ENCODE peak calls at places on chromosomes 16 and 17, in eight cellular contexts. I is colonic mucosa; P is A549; N is AG04450; A is CD4-positive, CD25-positive, alpha-beta regulatory T cell; B is uterus; U is CD8-positive, alpha-beta memory T cell; T is thyroid gland. E is an unnamed sample.

GRCh38 chr17:5595831-5596230 is 11.5 kb upstream of the NLRP1 start:
- DNase-seq in I (no peak), N (no peak), U (no peak), B (no peak), T (no peak), A (no peak), P (no peak), E (no peak)

GRCh38 chr16:7624871-7625766 is 292.5 kb downstream of the RBFOX1 start:
- DNase-seq in T (no peak), B (no peak), P (no peak), I (no peak), A (no peak), N (no peak), U (no peak), E (no peak)

GRCh38 chr16:83870830-83871229 is 28.1 kb upstream of the MLYCD start:
- DNase-seq in B (no peak), U (no peak), T (no peak), P (no peak), I (no peak), N (no peak), A (no peak), E (no peak)

GRCh38 chr16:54325616-54326265 is 39.2 kb upstream of the IRX3 start:
- DNase-seq in I (no peak), N (no peak), T (no peak), B (no peak), U (no peak), A (no peak), P (no peak), E (no peak)

GRCh38 chr17:81641825-81642489 is 5.0 kb downstream of the TSPAN10 start:
- DNase-seq in A (no peak), N (peak), U (no peak), P (peak), B (no peak), I (no peak), T (no peak), E (no peak)

GRCh38 chr16:2775765-2776499 is 1.1 kb downstream of the ELOB start:
- DNase-seq in A (no peak), N (no peak), T (no peak), U (peak), I (no peak), P (no peak), B (no peak), E (no peak)

GRCh38 chr16:11639925-11640899 is 28.0 kb upstream of the SNN start:
- DNase-seq in N (peak), A (no peak), B (peak), U (no peak), P (peak), T (peak), I (peak), E (peak)

GRCh38 chr17:66711936-66712335 is 123.0 kb upstream of the CACNG5 start:
- DNase-seq in T (peak), U (no peak), A (no peak), B (no peak), I (peak), N (no peak), P (peak), E (no peak)

GRCh38 chr17:57649731-57650484 is 95.2 kb downstream of the CCDC182 start:
- DNase-seq in A (no peak), P (peak), T (no peak), N (no peak), I (no peak), B (no peak), U (no peak), E (no peak)

GRCh38 chr16:78571880-78572279 is 472.4 kb downstream of the WWOX start:
- DNase-seq in A (no peak), P (no peak), U (no peak), I (no peak), B (no peak), N (no peak), T (no peak), E (no peak)

GRCh38 chr17:2693561-2694380 is 17.8 kb downstream of the CLUH start:
- DNase-seq in P (no peak), T (no peak), U (no peak), N (no peak), B (peak), I (peak), A (no peak), E (no peak)

GRCh38 chr17:82200743-82201497 is 11.7 kb downstream of the CCDC57 start:
- DNase-seq in N (no peak), U (peak), B (no peak), I (no peak), P (no peak), A (peak), T (peak), E (no peak)

GRCh38 chr17:50564916-50565315 is 4.4 kb downstream of the CACNA1G start:
- DNase-seq in T (peak), I (peak), B (peak), U (no peak), A (no peak), P (peak), N (no peak), E (no peak)

GRCh38 chr17:31096106-31096436 is 1.3 kb downstream of the NF1 start:
- DNase-seq in I (no peak), U (no peak), T (no peak), A (no peak), P (no peak), N (no peak), B (no peak), E (no peak)

GRCh38 chr16:77833906-77834599 is 45.7 kb downstream of the VAT1L start:
- DNase-seq in A (no peak), N (peak), P (no peak), U (no peak), T (no peak), I (no peak), B (no peak), E (peak)

GRCh38 chr17:45680360-45680759 is 103.8 kb upstream of the CRHR1 start:
- DNase-seq in T (no peak), A (no peak), B (no peak), N (no peak), U (no peak), P (no peak), I (no peak), E (no peak)

GRCh38 chr17:49252148-49252682 is 21.6 kb upstream of the PHOSPHO1 start:
- DNase-seq in B (no peak), I (peak), U (no peak), A (no peak), N (no peak), P (peak), T (no peak), E (no peak)

GRCh38 chr17:63939884-63940283 is 7.8 kb upstream of the CD79B start:
- DNase-seq in P (no peak), B (no peak), I (no peak), N (no peak), T (no peak), A (no peak), U (no peak), E (no peak)
- H3K27ac ChIP-seq in P (no peak), B (no peak), I (no peak), N (no peak), T (peak), A (no peak), U (no peak), E (no peak)

GRCh38 chr17:29592850-29593545 is at the start of gene ANKRD13B:
- DNase-seq in N (no peak), A (no peak), I (peak), P (peak), T (peak), B (peak), U (no peak), E (no peak)

GRCh38 chr17:29589524-29590260 is at the start of gene GIT1:
- DNase-seq in B (peak), N (no peak), U (peak), I (peak), A (peak), T (peak), P (peak), E (no peak)

GRCh38 chr17:29590261-29590978 is 972 bp upstream of the GIT1 start:
- DNase-seq in I (no peak), T (no peak), B (peak), N (no peak), U (no peak), A (no peak), P (peak), E (no peak)

GRCh38 chr17:29591737-29592624 is 951 bp upstream of the ANKRD13B start:
- DNase-seq in T (peak), I (peak), U (peak), A (peak), N (no peak), B (peak), P (peak), E (no peak)

DNA sequence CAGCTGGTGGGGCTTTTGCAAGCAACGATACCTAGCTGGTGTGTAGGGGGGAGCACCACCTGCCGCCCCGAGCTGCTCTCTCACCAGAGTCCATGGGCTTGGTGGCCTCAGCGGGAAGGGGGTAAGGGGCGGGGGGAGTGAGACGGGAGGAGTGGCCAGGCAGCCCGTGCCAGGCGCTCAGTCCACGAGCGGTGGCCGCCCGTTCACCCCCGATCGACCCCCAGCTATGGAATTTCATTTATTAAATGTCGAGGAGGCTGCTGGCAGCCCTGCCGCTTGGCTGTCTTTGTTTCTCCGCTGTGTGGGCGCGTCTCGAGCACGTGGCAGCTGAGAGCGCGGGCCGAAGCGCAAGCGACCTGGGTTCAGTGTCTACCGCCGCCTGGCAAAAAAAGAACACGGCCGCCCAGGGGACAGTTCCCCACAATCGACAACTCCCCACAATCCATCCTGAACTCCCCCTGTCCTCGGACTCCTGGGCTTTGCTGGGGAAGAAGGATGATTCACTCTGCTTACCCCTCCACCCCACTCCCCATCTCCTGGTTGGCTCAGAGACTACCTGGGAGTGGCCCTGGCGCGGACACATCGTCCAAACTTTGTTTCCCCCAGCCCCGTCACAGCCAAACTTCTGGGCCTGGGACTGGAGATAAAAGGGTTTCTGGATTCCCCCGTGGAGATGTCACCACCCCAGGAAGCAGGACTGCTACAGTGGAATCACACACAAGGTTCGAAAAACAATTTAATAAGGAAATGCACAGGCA is 1.7 kb upstream of the GIT1 start:
- DNase-seq in N (no peak), I (no peak), T (peak), P (peak), B (peak), A (no peak), U (no peak), E (no peak)
- H3K27ac ChIP-seq in N (peak), I (peak), T (peak), P (peak), B (peak), A (peak), U (no peak), E (peak)

GRCh38 chr17:70072900-70073299 is 2.1 kb upstream of the KCNJ16 start:
- DNase-seq in N (no peak), A (no peak), I (no peak), P (no peak), U (no peak), B (no peak), T (peak), E (no peak)
- H3K27ac ChIP-seq in N (no peak), A (no peak), I (no peak), P (no peak), U (no peak), B (no peak), T (peak), E (no peak)

DNA sequence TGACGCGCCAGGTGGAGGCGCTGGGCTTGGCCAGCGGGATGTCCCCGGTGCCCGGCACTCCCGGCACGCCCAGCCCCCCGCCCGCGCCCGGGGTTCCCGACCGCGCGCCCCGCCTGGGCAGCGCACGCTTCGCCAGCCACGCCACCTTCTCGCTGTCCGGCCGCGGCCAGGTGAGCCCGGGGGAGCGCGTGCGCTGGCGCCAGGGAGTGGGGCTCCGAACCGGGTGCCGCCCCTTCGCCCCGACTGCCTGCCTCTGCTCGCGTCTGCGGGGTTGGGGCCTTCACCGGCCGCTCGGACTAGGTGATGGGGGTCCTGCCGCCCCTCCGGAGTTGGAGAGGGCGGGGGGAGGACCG is 482 bp downstream of the SMTNL2 start:
- DNase-seq in U (no peak), P (no peak), A (no peak), B (no peak), T (no peak), I (no peak), N (no peak), E (no peak)
- H3K27ac ChIP-seq in U (no peak), P (no peak), A (no peak), B (no peak), T (no peak), I (no peak), N (no peak), E (no peak)

GRCh38 chr16:23505180-23505665 is 5.1 kb downstream of the GGA2 start:
- DNase-seq in I (no peak), B (no peak), P (no peak), T (peak), A (no peak), N (no peak), U (no peak), E (no peak)

GRCh38 chr16:23502466-23502865 is 7.8 kb downstream of the GGA2 start:
- DNase-seq in B (no peak), N (no peak), A (no peak), I (no peak), T (no peak), U (no peak), P (no peak), E (no peak)

GRCh38 chr16:23505942-23506605 is 4.2 kb downstream of the GGA2 start:
- DNase-seq in A (no peak), I (no peak), P (no peak), U (no peak), T (no peak), N (no peak), B (no peak), E (no peak)

GRCh38 chr16:23504453-23505179 is 5.7 kb downstream of the GGA2 start:
- DNase-seq in U (peak), A (peak), T (peak), P (peak), B (peak), N (peak), I (peak), E (peak)

DNA sequence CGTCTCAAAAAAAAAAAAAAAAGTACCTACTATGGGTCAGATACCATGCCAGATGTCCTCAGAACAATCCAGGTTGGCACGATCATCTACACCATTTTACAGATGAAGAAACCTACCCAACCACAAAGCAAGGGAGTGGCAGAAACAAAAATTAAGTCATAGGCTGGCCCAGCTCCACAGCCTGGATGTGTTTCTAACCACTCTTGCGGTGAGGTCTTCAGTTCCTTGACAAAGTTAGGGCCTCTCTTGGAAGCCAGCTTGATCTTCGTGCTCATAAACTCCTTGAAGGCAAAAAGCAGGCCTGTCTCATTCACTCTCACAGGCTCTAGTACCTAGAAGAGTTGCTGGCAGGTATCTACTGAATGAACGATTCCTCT is 6.2 kb downstream of the GGA2 start:
- DNase-seq in T (peak), I (no peak), A (no peak), B (peak), U (peak), P (no peak), N (no peak), E (peak)
- H3K27ac ChIP-seq in T (peak), I (no peak), A (no peak), B (peak), U (peak), P (no peak), N (no peak), E (peak)

GRCh38 chr17:20127660-20128413 is 118.7 kb downstream of the SPECC1 start:
- DNase-seq in A (no peak), I (no peak), T (no peak), U (no peak), B (no peak), N (peak), P (peak), E (no peak)

DNA sequence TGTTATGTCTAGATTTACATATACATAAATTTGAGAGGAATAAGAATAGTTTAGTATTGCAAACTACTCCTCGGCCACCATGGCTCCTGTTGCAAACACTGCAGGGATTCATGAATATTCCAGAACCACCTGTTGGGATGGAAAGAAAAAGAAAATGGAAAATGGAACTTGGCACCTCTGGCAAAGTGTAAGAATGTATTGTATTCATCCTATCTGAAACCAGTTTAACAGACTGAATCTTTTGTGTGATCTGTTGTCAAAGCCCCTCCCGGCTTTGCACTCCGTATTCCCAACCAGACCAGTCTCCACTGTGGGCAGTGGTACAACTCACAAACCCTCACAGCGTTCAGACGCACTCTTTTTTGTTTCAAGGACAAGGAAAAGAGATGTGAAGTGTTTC is 124.4 kb downstream of the SPECC1 start:
- DNase-seq in I (no peak), A (no peak), T (no peak), U (no peak), P (no peak), N (no peak), B (no peak), E (no peak)
- H3K27ac ChIP-seq in I (no peak), A (no peak), T (no peak), U (no peak), P (no peak), N (no peak), B (no peak), E (no peak)

DNA sequence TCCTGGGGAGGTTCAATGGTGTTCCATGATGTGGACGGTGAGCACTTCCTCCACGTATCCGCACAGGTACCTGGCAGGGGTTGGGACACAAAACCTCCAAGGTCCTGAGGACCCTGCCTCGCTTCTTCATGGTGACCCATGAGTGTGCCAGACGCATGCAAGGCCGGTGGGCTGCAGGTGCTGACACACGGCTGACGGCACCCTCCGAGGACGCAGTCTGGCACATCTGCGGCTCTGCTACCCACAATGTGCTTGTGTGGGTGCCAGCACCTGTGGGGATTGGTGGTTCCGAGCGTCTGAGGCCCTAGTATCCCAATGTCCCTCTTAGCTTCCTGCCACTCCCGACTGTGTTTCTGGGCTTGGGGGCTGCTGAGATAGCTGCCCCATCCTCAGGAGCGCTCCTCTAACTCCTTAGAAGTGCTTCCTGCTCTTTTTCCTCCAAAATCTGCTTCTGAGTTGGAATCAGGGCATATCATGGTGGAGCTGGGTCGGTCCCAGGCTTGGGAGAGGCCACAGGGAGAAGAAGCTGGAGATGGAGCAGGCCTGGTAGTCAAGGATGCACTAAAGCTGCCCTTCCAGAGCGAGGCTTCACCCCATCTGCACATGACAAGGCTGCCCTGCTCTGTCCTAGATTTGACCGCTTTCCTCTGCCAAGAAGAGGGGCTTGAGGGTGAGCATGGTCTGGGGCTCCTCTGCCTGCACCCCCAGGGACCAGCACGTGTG is 1.6 kb downstream of the CYGB start:
- DNase-seq in U (no peak), T (no peak), P (no peak), B (no peak), A (no peak), I (no peak), N (no peak), E (no peak)
- H3K27ac ChIP-seq in U (no peak), T (no peak), P (no peak), B (peak), A (no peak), I (peak), N (no peak), E (no peak)

DNA sequence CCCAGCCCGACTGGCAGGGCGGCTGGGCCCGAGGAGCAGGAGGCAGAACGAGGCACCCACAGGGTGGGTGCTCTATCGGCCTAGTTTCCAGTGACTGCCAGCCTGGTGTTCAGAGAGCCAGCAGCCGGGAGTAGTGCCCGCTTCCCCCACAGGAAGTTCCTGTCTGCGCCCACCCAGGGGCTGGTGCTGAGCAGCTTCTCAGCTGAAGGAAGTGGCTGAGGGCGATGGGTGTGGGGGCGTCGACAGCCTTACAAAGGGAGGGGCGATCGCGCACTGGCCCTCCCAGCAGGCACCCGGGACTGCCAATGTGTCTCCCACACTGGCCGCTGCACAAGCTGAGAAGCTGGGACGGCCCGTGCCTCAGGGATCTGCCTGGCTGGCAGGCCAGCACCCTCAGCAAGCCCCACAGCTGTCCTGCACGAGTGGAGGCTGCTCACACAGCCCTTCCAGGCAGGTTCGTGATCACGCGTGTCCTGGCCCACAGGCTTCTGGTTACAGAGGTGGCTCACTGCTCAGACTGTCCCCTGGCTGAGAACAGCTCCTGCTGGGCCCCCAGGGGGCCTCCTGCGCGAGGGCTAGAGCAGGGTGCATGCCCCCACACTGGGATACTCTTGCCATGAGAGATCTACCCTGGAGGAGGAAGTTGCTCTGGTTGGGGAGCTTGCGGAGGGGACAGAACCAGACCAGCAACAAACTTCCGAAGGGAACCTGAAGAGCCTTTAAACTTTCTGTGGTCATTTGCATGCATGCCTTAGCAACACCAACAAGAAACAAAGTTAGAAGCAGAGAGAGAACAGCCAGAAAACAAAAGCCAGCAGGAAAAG is 2.5 kb downstream of the RNF166 start:
- DNase-seq in T (peak), B (no peak), A (peak), U (peak), I (no peak), N (no peak), P (no peak), E (no peak)
- H3K27ac ChIP-seq in T (no peak), B (no peak), A (peak), U (peak), I (peak), N (no peak), P (no peak), E (no peak)

GRCh38 chr16:85554791-85555548 is 58.2 kb upstream of the GSE1 start:
- DNase-seq in A (no peak), I (peak), T (peak), P (peak), N (no peak), U (peak), B (peak), E (no peak)
- H3K27ac ChIP-seq in A (peak), I (peak), T (peak), P (peak), N (peak), U (peak), B (peak), E (peak)

E was measured in epithelial cell of prostate.